ENCODE peak calls at places on chromosomes 12 and 14, in seven cellular contexts. T is cardiac muscle cell; J is MM.1S; Z is tibial artery; N is CD8-positive, alpha-beta memory T cell; L is stomach; K is astrocyte. A is an unnamed sample. For H3K4me1, the result is how much of the 10 kb centered on the place peaks cover.

GRCh38 chr12:106369624-106370346 is 12.2 kb downstream of the POLR3B start:
- DNase-seq in T (no peak), J (no peak), Z (no peak), N (no peak), L (no peak), K (peak), A (no peak)

GRCh38 chr14:31166271-31166561 is 41.4 kb downstream of the HECTD1 start:
- DNase-seq in T (no peak), J (no peak), Z (no peak), N (no peak), L (no peak), K (no peak), A (no peak)

GRCh38 chr12:130104114-130104513 is 58.1 kb upstream of the FZD10 start:
- DNase-seq in T (no peak), J (no peak), Z (no peak), N (no peak), L (no peak), K (no peak), A (no peak)

GRCh38 chr12:104709692-104710435 is 248.2 kb downstream of the SLC41A2 start:
- DNase-seq in T (no peak), J (no peak), Z (no peak), N (no peak), L (no peak), K (no peak), A (no peak)

GRCh38 chr12:46959484-46959883 is 119.9 kb upstream of the PCED1B start:
- DNase-seq in T (no peak), J (no peak), Z (no peak), N (no peak), L (no peak), K (peak), A (no peak)

GRCh38 chr12:4857472-4858291 is 52.0 kb upstream of the KCNA1 start:
- DNase-seq in T (peak), J (peak), Z (peak), N (peak), L (peak), K (peak), A (peak)

GRCh38 chr12:90940872-90941499 is 14.0 kb downstream of the CCER1 start:
- DNase-seq in T (peak), J (peak), Z (no peak), N (no peak), L (no peak), K (peak), A (no peak)

GRCh38 chr12:81330480-81330879 is 252.6 kb downstream of the ACSS3 start:
- DNase-seq in T (no peak), J (no peak), Z (no peak), N (no peak), L (no peak), K (no peak), A (no peak)

GRCh38 chr14:46136456-46136855 is 515.1 kb downstream of the RPL10L start:
- DNase-seq in T (no peak), J (no peak), Z (no peak), N (no peak), L (no peak), K (no peak), A (no peak)

GRCh38 chr14:53888535-53889386 is 67.9 kb downstream of the BMP4 start:
- DNase-seq in T (no peak), J (no peak), Z (no peak), N (no peak), L (no peak), K (no peak), A (no peak)

GRCh38 chr14:89294060-89294459 is 123.0 kb downstream of the FOXN3 start:
- DNase-seq in T (no peak), J (no peak), Z (no peak), N (no peak), L (peak), K (no peak), A (no peak)

GRCh38 chr12:132238487-132239248 is 90.7 kb downstream of the GALNT9 start:
- DNase-seq in T (no peak), J (no peak), Z (no peak), N (no peak), L (no peak), K (no peak), A (no peak)

GRCh38 chr14:32710351-32711102 is 228.2 kb upstream of the NPAS3 start:
- DNase-seq in T (no peak), J (no peak), Z (no peak), N (no peak), L (no peak), K (peak), A (no peak)

GRCh38 chr12:110373025-110373876 is 30.3 kb downstream of the ANAPC7 start:
- DNase-seq in T (no peak), J (no peak), Z (no peak), N (no peak), L (no peak), K (no peak), A (no peak)

GRCh38 chr14:106811167-106811566 is 1284.8 kb downstream of the TMEM121 start:
- DNase-seq in T (no peak), J (no peak), Z (no peak), N (no peak), L (no peak), K (no peak), A (no peak)

GRCh38 chr14:32697704-32698103 is 241.0 kb upstream of the NPAS3 start:
- DNase-seq in T (no peak), J (no peak), Z (no peak), N (no peak), L (no peak), K (peak), A (no peak)

GRCh38 chr12:124233041-124233836 is 61.7 kb upstream of the RFLNA start:
- DNase-seq in T (no peak), J (no peak), Z (no peak), N (no peak), L (peak), K (peak), A (no peak)

GRCh38 chr12:19894049-19894448 is 454.8 kb downstream of the AEBP2 start:
- DNase-seq in T (no peak), J (peak), Z (no peak), N (no peak), L (no peak), K (peak), A (no peak)

GRCh38 chr12:41277019-41277770 is 89.1 kb downstream of the PDZRN4 start:
- DNase-seq in T (peak), J (peak), Z (no peak), N (no peak), L (no peak), K (peak), A (no peak)

GRCh38 chr12:131673519-131674265 is 37.2 kb upstream of the SFSWAP start:
- DNase-seq in T (no peak), J (no peak), Z (no peak), N (no peak), L (no peak), K (peak), A (no peak)

GRCh38 chr12:78060186-78060585 is 229.5 kb downstream of the NAV3 start:
- DNase-seq in T (no peak), J (no peak), Z (no peak), N (no peak), L (no peak), K (peak), A (no peak)

GRCh38 chr14:76257111-76257803 is 105.5 kb downstream of the GPATCH2L start:
- DNase-seq in T (no peak), J (no peak), Z (no peak), N (no peak), L (no peak), K (no peak), A (no peak)

GRCh38 chr14:94115068-94115591 is 4.6 kb downstream of the IFI27 start:
- DNase-seq in T (no peak), J (no peak), Z (peak), N (no peak), L (peak), K (no peak), A (no peak)

GRCh38 chr14:44396226-44396625 is 110.9 kb downstream of the FSCB start:
- DNase-seq in T (no peak), J (no peak), Z (no peak), N (no peak), L (no peak), K (no peak), A (no peak)

GRCh38 chr12:88179436-88180014 is 37.4 kb downstream of the TMTC3 start:
- DNase-seq in T (no peak), J (no peak), Z (no peak), N (no peak), L (no peak), K (no peak), A (no peak)

GRCh38 chr12:75951399-75952228 is 80.0 kb downstream of the PHLDA1 start:
- DNase-seq in T (no peak), J (no peak), Z (no peak), N (no peak), L (no peak), K (no peak), A (no peak)

GRCh38 chr12:54029529-54030441 is 1.5 kb downstream of the HOXC6 start:
- DNase-seq in T (no peak), J (no peak), Z (no peak), N (no peak), L (no peak), K (no peak), A (no peak)

DNA sequence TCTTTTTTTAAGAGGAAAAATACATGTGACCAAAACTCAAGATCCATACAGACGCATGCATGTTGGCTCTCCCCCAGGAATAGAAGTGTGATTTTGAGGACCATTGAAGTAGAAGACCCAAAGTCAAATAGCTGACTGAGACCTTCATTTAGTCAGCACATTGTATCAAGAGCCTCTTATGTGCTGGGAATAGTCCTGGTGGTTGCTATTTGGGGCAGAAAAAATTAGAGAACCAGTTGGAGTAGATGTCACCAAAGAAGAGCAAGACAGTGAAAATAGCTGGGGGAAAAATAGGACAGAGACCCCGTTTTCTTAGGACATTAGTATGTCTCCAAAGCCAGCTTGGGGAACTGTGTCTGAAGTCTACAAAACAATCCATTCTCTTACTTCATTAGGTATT is 93.6 kb downstream of the PELI2 start:
- DNase-seq in T (no peak), J (no peak), Z (no peak), N (no peak), L (no peak), K (no peak), A (no peak)
- H3K4me1 ChIP-seq in T (under half), J (under half), Z (under half), N (under half), L (under half), K (under half), A (under half)

DNA sequence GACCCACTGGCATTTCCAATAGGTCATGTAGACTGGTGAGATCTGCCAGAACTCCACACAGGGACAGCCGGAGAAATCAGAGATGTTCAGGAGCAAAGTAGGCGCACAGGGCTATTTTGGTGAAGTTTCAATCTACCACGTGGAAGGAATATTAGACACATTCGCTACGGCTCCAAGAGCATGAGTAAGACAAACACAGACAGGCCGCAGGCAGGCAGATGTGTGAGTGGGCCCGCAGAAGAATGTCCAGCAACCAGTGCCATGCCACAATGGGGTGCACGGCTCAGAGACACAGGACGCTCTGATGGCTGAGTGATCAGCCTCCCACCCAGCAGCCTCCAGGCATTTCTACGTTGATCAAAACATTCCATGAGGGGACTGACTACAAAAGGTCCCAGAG is 10.4 kb downstream of the SLC15A4 start:
- DNase-seq in T (no peak), J (no peak), Z (no peak), N (no peak), L (peak), K (peak), A (no peak)
- H3K27ac ChIP-seq in T (no peak), J (no peak), Z (no peak), N (no peak), L (no peak), K (peak), A (no peak)

GRCh38 chr14:91831337-91831736 is 36.0 kb downstream of the TC2N start:
- DNase-seq in T (no peak), J (no peak), Z (no peak), N (no peak), L (no peak), K (no peak), A (no peak)

GRCh38 chr14:91837076-91837475 is 30.3 kb downstream of the TC2N start:
- DNase-seq in T (no peak), J (no peak), Z (no peak), N (no peak), L (no peak), K (no peak), A (no peak)

GRCh38 chr14:91834571-91834970 is 32.8 kb downstream of the TC2N start:
- DNase-seq in T (no peak), J (no peak), Z (no peak), N (no peak), L (no peak), K (no peak), A (no peak)

GRCh38 chr14:91835920-91836843 is 31.2 kb downstream of the TC2N start:
- DNase-seq in T (peak), J (no peak), Z (peak), N (peak), L (peak), K (no peak), A (peak)

DNA sequence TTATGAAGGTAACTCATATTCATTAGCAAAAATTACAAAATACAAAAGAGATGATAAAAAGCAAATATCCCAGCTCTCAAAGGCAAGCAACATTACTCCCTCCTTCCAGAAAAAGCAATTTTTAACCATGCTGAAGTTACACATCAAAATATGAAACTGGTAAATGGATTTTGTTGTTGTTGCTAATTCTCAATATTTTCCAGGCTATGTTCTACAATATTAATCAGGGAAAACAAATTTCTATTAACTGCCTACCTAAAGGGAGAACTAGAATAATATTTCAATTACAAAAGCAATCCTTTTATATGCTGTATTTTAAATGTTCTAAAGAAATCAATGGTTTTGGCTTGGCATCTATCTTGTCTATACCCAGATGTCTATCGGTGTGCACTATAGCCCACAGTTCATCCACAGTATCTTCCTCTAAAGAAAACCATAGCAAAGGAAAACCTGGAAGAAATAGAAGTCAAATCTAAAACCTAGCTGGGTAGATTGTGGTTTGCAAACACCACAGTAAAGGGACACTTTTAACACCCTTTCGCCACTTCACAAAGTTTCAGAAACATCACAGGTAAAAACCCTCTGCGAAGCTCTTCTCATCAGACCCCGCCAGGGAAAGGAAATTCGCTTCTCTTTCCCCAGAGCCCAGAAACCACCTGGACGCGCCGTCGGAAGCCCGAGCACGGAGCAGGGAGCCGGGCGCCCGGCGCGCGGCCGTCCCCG is 32.0 kb downstream of the TC2N start:
- DNase-seq in T (peak), J (no peak), Z (no peak), N (peak), L (peak), K (no peak), A (no peak)
- H3K4me1 ChIP-seq in T (under half), J (under half), Z (under half), N (half or more), L (under half), K (under half), A (under half)

GRCh38 chr12:102503871-102504270 is 23.5 kb upstream of the IGF1 start:
- DNase-seq in T (no peak), J (no peak), Z (no peak), N (no peak), L (no peak), K (no peak), A (no peak)
- H3K27ac ChIP-seq in T (no peak), J (no peak), Z (no peak), N (no peak), L (no peak), K (no peak), A (no peak)

GRCh38 chr12:48764521-48764920 is 24.4 kb downstream of the ADCY6 start:
- DNase-seq in T (no peak), J (peak), Z (no peak), N (no peak), L (peak), K (no peak), A (no peak)
- H3K4me1 ChIP-seq in T (under half), J (under half), Z (under half), N (under half), L (under half), K (under half), A (under half)

DNA sequence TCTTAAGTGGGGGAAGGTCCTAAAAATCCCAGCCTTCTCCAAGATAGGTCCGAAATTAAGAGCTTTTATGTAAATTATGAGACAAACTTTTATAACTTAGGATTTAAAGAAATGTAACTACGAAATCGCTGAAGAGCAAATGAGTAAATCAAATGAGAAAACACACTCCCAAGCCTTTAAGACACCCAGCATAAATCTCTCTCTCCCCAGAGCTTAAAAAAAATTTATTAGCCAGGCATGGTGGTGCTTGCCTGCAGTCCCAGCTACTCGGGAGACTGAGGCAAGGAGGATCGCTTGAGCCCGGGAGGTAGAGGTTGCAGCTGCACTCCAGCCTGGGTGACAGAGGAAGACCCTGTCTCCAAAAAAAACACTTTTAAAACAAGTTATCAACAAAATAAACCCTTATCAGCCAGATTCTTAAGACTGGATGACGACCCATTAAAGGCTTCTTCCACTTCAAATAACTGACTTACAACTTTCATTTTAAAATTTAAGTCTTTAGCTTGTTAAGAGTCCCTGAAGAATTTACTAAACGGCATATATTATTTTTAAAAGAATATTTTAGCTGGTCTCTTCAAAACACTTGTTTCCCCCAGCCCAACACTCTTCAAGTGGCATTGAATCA is 3.2 kb downstream of the PTGES3 start:
- DNase-seq in T (no peak), J (peak), Z (no peak), N (no peak), L (peak), K (no peak), A (no peak)
- H3K27ac ChIP-seq in T (peak), J (peak), Z (peak), N (peak), L (no peak), K (no peak), A (peak)

DNA sequence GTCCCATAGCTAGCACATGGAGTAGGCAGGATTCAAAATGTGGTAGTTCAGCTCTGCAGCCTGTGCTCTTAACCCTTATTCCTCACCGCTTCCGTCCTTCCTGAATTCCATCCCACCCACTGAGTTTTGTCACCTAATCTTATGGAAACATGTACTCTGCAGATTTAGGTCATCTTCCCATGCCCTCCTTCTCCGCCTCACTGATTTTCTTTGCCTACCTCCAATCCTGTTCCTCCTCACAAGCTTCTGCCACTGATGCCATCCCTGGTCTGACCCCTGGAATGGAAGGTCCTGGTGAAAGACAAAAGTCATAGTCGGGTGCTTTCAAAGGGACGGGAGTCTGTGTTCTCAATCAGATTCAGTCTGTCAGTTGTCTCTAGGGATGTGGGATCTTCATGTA is 46.6 kb upstream of the ABCC9 start:
- DNase-seq in T (no peak), J (no peak), Z (no peak), N (no peak), L (no peak), K (no peak), A (no peak)
- H3K4me1 ChIP-seq in T (under half), J (under half), Z (under half), N (under half), L (under half), K (under half), A (under half)

A was measured in lung.